ENCODE peak calls at places on chromosomes 7 and 10, in ten cellular contexts. One of them, this sample, is unnamed.

GRCh38 chr10:26946103-26946907 is 85.5 kb upstream of the ABI1 start:
- DNase-seq in astrocyte of the cerebellum: no peak
- DNase-seq in renal cortical epithelial cell: no peak
- DNase-seq in HT1080: no peak
- DNase-seq in hepatocyte: no peak
- DNase-seq in activated CD4-positive, CD25-positive, alpha-beta regulatory T cell: no peak
- DNase-seq in NCI-H2029: no peak
- DNase-seq in kidney epithelial cell: no peak
- DNase-seq in AG09309: no peak
- DNase-seq in naive thymus-derived CD8-positive, alpha-beta T cell: no peak
- DNase-seq in this sample: no peak

GRCh38 chr7:116315803-116316202 is 105.5 kb downstream of the TES start:
- DNase-seq in astrocyte of the cerebellum: no peak
- DNase-seq in renal cortical epithelial cell: no peak
- DNase-seq in HT1080: no peak
- DNase-seq in hepatocyte: no peak
- DNase-seq in activated CD4-positive, CD25-positive, alpha-beta regulatory T cell: no peak
- DNase-seq in NCI-H2029: no peak
- DNase-seq in kidney epithelial cell: no peak
- DNase-seq in AG09309: no peak
- DNase-seq in naive thymus-derived CD8-positive, alpha-beta T cell: no peak
- DNase-seq in this sample: no peak

GRCh38 chr7:54788664-54789063 is 29.7 kb upstream of the SEC61G start:
- DNase-seq in astrocyte of the cerebellum: peak; percentile 80
- DNase-seq in renal cortical epithelial cell: peak; percentile 84
- DNase-seq in HT1080: peak; percentile 89
- DNase-seq in hepatocyte: peak; percentile 87
- DNase-seq in activated CD4-positive, CD25-positive, alpha-beta regulatory T cell: no peak
- DNase-seq in NCI-H2029: peak; percentile 22
- DNase-seq in kidney epithelial cell: peak; percentile 82
- DNase-seq in AG09309: peak; percentile 68
- DNase-seq in naive thymus-derived CD8-positive, alpha-beta T cell: peak; percentile 12
- DNase-seq in this sample: no peak

GRCh38 chr7:70178787-70179186 is 580.5 kb downstream of the AUTS2 start:
- DNase-seq in astrocyte of the cerebellum: no peak
- DNase-seq in renal cortical epithelial cell: peak; percentile 56
- DNase-seq in HT1080: peak; percentile 90
- DNase-seq in hepatocyte: peak; percentile 37
- DNase-seq in activated CD4-positive, CD25-positive, alpha-beta regulatory T cell: no peak
- DNase-seq in NCI-H2029: peak; percentile 32
- DNase-seq in kidney epithelial cell: peak; percentile 29
- DNase-seq in AG09309: no peak
- DNase-seq in naive thymus-derived CD8-positive, alpha-beta T cell: no peak
- DNase-seq in this sample: no peak

GRCh38 chr10:89217057-89217990 is 10.2 kb upstream of the CH25H start:
- DNase-seq in astrocyte of the cerebellum: peak; percentile 48
- DNase-seq in renal cortical epithelial cell: peak; percentile 60
- DNase-seq in HT1080: peak; percentile 49
- DNase-seq in hepatocyte: peak; percentile 74
- DNase-seq in activated CD4-positive, CD25-positive, alpha-beta regulatory T cell: peak; percentile 47
- DNase-seq in NCI-H2029: peak; percentile 29
- DNase-seq in kidney epithelial cell: no peak
- DNase-seq in AG09309: no peak
- DNase-seq in naive thymus-derived CD8-positive, alpha-beta T cell: peak; percentile 65
- DNase-seq in this sample: no peak

GRCh38 chr7:151660141-151660540 is 140.4 kb upstream of the RHEB start:
- DNase-seq in astrocyte of the cerebellum: no peak
- DNase-seq in renal cortical epithelial cell: no peak
- DNase-seq in HT1080: peak; percentile 32
- DNase-seq in hepatocyte: no peak
- DNase-seq in activated CD4-positive, CD25-positive, alpha-beta regulatory T cell: no peak
- DNase-seq in NCI-H2029: no peak
- DNase-seq in kidney epithelial cell: no peak
- DNase-seq in AG09309: no peak
- DNase-seq in naive thymus-derived CD8-positive, alpha-beta T cell: no peak
- DNase-seq in this sample: no peak

GRCh38 chr7:13990319-13990983 is 985 bp upstream of the ETV1 start:
- DNase-seq in astrocyte of the cerebellum: no peak
- DNase-seq in renal cortical epithelial cell: peak; percentile 40
- DNase-seq in HT1080: peak; percentile 73
- DNase-seq in hepatocyte: peak; percentile 62
- DNase-seq in activated CD4-positive, CD25-positive, alpha-beta regulatory T cell: no peak
- DNase-seq in NCI-H2029: peak; percentile 86
- DNase-seq in kidney epithelial cell: no peak
- DNase-seq in AG09309: no peak
- DNase-seq in naive thymus-derived CD8-positive, alpha-beta T cell: no peak
- DNase-seq in this sample: no peak

GRCh38 chr10:73937333-73938020 is 26.5 kb downstream of the PLAU start:
- DNase-seq in astrocyte of the cerebellum: no peak
- DNase-seq in renal cortical epithelial cell: no peak
- DNase-seq in HT1080: no peak
- DNase-seq in hepatocyte: no peak
- DNase-seq in activated CD4-positive, CD25-positive, alpha-beta regulatory T cell: no peak
- DNase-seq in NCI-H2029: no peak
- DNase-seq in kidney epithelial cell: no peak
- DNase-seq in AG09309: no peak
- DNase-seq in naive thymus-derived CD8-positive, alpha-beta T cell: no peak
- DNase-seq in this sample: no peak

GRCh38 chr10:107809889-107810288 is 645.4 kb upstream of the SORCS1 start:
- DNase-seq in astrocyte of the cerebellum: no peak
- DNase-seq in renal cortical epithelial cell: no peak
- DNase-seq in HT1080: no peak
- DNase-seq in hepatocyte: no peak
- DNase-seq in activated CD4-positive, CD25-positive, alpha-beta regulatory T cell: no peak
- DNase-seq in NCI-H2029: no peak
- DNase-seq in kidney epithelial cell: no peak
- DNase-seq in AG09309: no peak
- DNase-seq in naive thymus-derived CD8-positive, alpha-beta T cell: no peak
- DNase-seq in this sample: no peak

GRCh38 chr10:108913300-108913699 is 1010.0 kb downstream of the XPNPEP1 start:
- DNase-seq in astrocyte of the cerebellum: no peak
- DNase-seq in renal cortical epithelial cell: peak; percentile 30
- DNase-seq in HT1080: no peak
- DNase-seq in hepatocyte: no peak
- DNase-seq in activated CD4-positive, CD25-positive, alpha-beta regulatory T cell: no peak
- DNase-seq in NCI-H2029: no peak
- DNase-seq in kidney epithelial cell: no peak
- DNase-seq in AG09309: no peak
- DNase-seq in naive thymus-derived CD8-positive, alpha-beta T cell: no peak
- DNase-seq in this sample: no peak

GRCh38 chr10:117197189-117197588 is at the start of gene KCNK18:
- DNase-seq in astrocyte of the cerebellum: no peak
- DNase-seq in renal cortical epithelial cell: no peak
- DNase-seq in HT1080: no peak
- DNase-seq in hepatocyte: no peak
- DNase-seq in activated CD4-positive, CD25-positive, alpha-beta regulatory T cell: no peak
- DNase-seq in NCI-H2029: no peak
- DNase-seq in kidney epithelial cell: no peak
- DNase-seq in AG09309: no peak
- DNase-seq in naive thymus-derived CD8-positive, alpha-beta T cell: no peak
- DNase-seq in this sample: no peak

GRCh38 chr10:14556285-14556956 is 218.3 kb downstream of the FAM107B start:
- DNase-seq in astrocyte of the cerebellum: no peak
- DNase-seq in renal cortical epithelial cell: no peak
- DNase-seq in HT1080: no peak
- DNase-seq in hepatocyte: peak; percentile 56
- DNase-seq in activated CD4-positive, CD25-positive, alpha-beta regulatory T cell: no peak
- DNase-seq in NCI-H2029: no peak
- DNase-seq in kidney epithelial cell: no peak
- DNase-seq in AG09309: no peak
- DNase-seq in naive thymus-derived CD8-positive, alpha-beta T cell: no peak
- DNase-seq in this sample: no peak

GRCh38 chr7:156903232-156903909 is 10.4 kb upstream of the LMBR1 start:
- DNase-seq in astrocyte of the cerebellum: peak; percentile 88
- DNase-seq in renal cortical epithelial cell: no peak
- DNase-seq in HT1080: peak; percentile 94
- DNase-seq in hepatocyte: no peak
- DNase-seq in activated CD4-positive, CD25-positive, alpha-beta regulatory T cell: no peak
- DNase-seq in NCI-H2029: no peak
- DNase-seq in kidney epithelial cell: no peak
- DNase-seq in AG09309: no peak
- DNase-seq in naive thymus-derived CD8-positive, alpha-beta T cell: peak; percentile 64
- DNase-seq in this sample: peak; percentile 23

GRCh38 chr7:2175514-2175913 is 57.2 kb downstream of the MAD1L1 start:
- DNase-seq in astrocyte of the cerebellum: peak; percentile 95
- DNase-seq in renal cortical epithelial cell: peak; percentile 95
- DNase-seq in HT1080: peak; percentile 95
- DNase-seq in hepatocyte: peak; percentile 62
- DNase-seq in activated CD4-positive, CD25-positive, alpha-beta regulatory T cell: no peak
- DNase-seq in NCI-H2029: no peak
- DNase-seq in kidney epithelial cell: peak; percentile 85
- DNase-seq in AG09309: peak; percentile 98
- DNase-seq in naive thymus-derived CD8-positive, alpha-beta T cell: no peak
- DNase-seq in this sample: no peak

GRCh38 chr7:290554-291301 is 758 bp downstream of the FOXL3 start:
- DNase-seq in astrocyte of the cerebellum: no peak
- DNase-seq in renal cortical epithelial cell: no peak
- DNase-seq in HT1080: no peak
- DNase-seq in hepatocyte: no peak
- DNase-seq in activated CD4-positive, CD25-positive, alpha-beta regulatory T cell: no peak
- DNase-seq in NCI-H2029: no peak
- DNase-seq in kidney epithelial cell: no peak
- DNase-seq in AG09309: no peak
- DNase-seq in naive thymus-derived CD8-positive, alpha-beta T cell: no peak
- DNase-seq in this sample: no peak

GRCh38 chr7:82481499-82482097 is 38.0 kb upstream of the CACNA2D1 start:
- DNase-seq in astrocyte of the cerebellum: peak; percentile 9
- DNase-seq in renal cortical epithelial cell: peak; percentile 38
- DNase-seq in HT1080: peak; percentile 11
- DNase-seq in hepatocyte: peak; percentile 9
- DNase-seq in activated CD4-positive, CD25-positive, alpha-beta regulatory T cell: no peak
- DNase-seq in NCI-H2029: no peak
- DNase-seq in kidney epithelial cell: peak; percentile 7
- DNase-seq in AG09309: peak; percentile 2
- DNase-seq in naive thymus-derived CD8-positive, alpha-beta T cell: no peak
- DNase-seq in this sample: no peak

GRCh38 chr7:47291461-47292051 is 290.4 kb downstream of the TNS3 start:
- DNase-seq in astrocyte of the cerebellum: peak; percentile 59
- DNase-seq in renal cortical epithelial cell: peak; percentile 97
- DNase-seq in HT1080: peak; percentile 99
- DNase-seq in hepatocyte: no peak
- DNase-seq in activated CD4-positive, CD25-positive, alpha-beta regulatory T cell: no peak
- DNase-seq in NCI-H2029: no peak
- DNase-seq in kidney epithelial cell: peak; percentile 95
- DNase-seq in AG09309: peak; percentile 82
- DNase-seq in naive thymus-derived CD8-positive, alpha-beta T cell: no peak
- DNase-seq in this sample: no peak

GRCh38 chr10:29702288-29703164 is 67.8 kb upstream of the SVIL start:
- DNase-seq in astrocyte of the cerebellum: no peak
- DNase-seq in renal cortical epithelial cell: no peak
- DNase-seq in HT1080: no peak
- DNase-seq in hepatocyte: no peak
- DNase-seq in activated CD4-positive, CD25-positive, alpha-beta regulatory T cell: no peak
- DNase-seq in NCI-H2029: no peak
- DNase-seq in kidney epithelial cell: no peak
- DNase-seq in AG09309: no peak
- DNase-seq in naive thymus-derived CD8-positive, alpha-beta T cell: peak; percentile 11
- DNase-seq in this sample: no peak

GRCh38 chr7:67854236-67854635 is 857.6 kb downstream of the TYW1 start:
- DNase-seq in astrocyte of the cerebellum: no peak
- DNase-seq in renal cortical epithelial cell: no peak
- DNase-seq in HT1080: no peak
- DNase-seq in hepatocyte: peak; percentile 18
- DNase-seq in activated CD4-positive, CD25-positive, alpha-beta regulatory T cell: no peak
- DNase-seq in NCI-H2029: no peak
- DNase-seq in kidney epithelial cell: no peak
- DNase-seq in AG09309: no peak
- DNase-seq in naive thymus-derived CD8-positive, alpha-beta T cell: no peak
- DNase-seq in this sample: no peak

GRCh38 chr10:59757966-59758365 is 4.7 kb upstream of the MRLN start:
- DNase-seq in astrocyte of the cerebellum: peak; percentile 86
- DNase-seq in renal cortical epithelial cell: no peak
- DNase-seq in HT1080: peak; percentile 8
- DNase-seq in hepatocyte: no peak
- DNase-seq in activated CD4-positive, CD25-positive, alpha-beta regulatory T cell: no peak
- DNase-seq in NCI-H2029: no peak
- DNase-seq in kidney epithelial cell: peak; percentile 2
- DNase-seq in AG09309: peak; percentile 66
- DNase-seq in naive thymus-derived CD8-positive, alpha-beta T cell: no peak
- DNase-seq in this sample: no peak

GRCh38 chr7:5693529-5693928 is 87.9 kb downstream of the RNF216 start:
- DNase-seq in astrocyte of the cerebellum: no peak
- DNase-seq in renal cortical epithelial cell: peak; percentile 95
- DNase-seq in HT1080: peak; percentile 34
- DNase-seq in hepatocyte: no peak
- DNase-seq in activated CD4-positive, CD25-positive, alpha-beta regulatory T cell: no peak
- DNase-seq in NCI-H2029: no peak
- DNase-seq in kidney epithelial cell: peak; percentile 81
- DNase-seq in AG09309: no peak
- DNase-seq in naive thymus-derived CD8-positive, alpha-beta T cell: no peak
- DNase-seq in this sample: no peak

GRCh38 chr10:131310904-131311660 is 439 bp downstream of the TCERG1L start:
- DNase-seq in astrocyte of the cerebellum: no peak
- DNase-seq in renal cortical epithelial cell: no peak
- DNase-seq in HT1080: no peak
- DNase-seq in hepatocyte: peak; percentile 49
- DNase-seq in activated CD4-positive, CD25-positive, alpha-beta regulatory T cell: no peak
- DNase-seq in NCI-H2029: no peak
- DNase-seq in kidney epithelial cell: no peak
- DNase-seq in AG09309: no peak
- DNase-seq in naive thymus-derived CD8-positive, alpha-beta T cell: no peak
- DNase-seq in this sample: no peak